ENCODE peak calls at places on chromosomes 16 and 17, in five cellular contexts. One of them, this sample, is unnamed.

GRCh38 chr16:4942481-4942880 is 5.5 kb upstream of the PPL start:
- DNase-seq in HepG2: no peak
- DNase-seq in A549: no peak
- DNase-seq in GM12878: no peak
- DNase-seq in K562: no peak
- DNase-seq in this sample: no peak

GRCh38 chr16:48478418-48478817 is 93.2 kb upstream of the SIAH1 start:
- DNase-seq in HepG2: no peak
- DNase-seq in A549: no peak
- DNase-seq in GM12878: no peak
- DNase-seq in K562: no peak
- DNase-seq in this sample: no peak

GRCh38 chr16:88389621-88390160 is 6.9 kb downstream of the ZNF469 start:
- DNase-seq in HepG2: no peak
- DNase-seq in A549: no peak
- DNase-seq in GM12878: no peak
- DNase-seq in K562: no peak
- DNase-seq in this sample: no peak

GRCh38 chr16:17828012-17828411 is 357.3 kb upstream of the XYLT1 start:
- DNase-seq in HepG2: no peak
- DNase-seq in A549: peak
- DNase-seq in GM12878: no peak
- DNase-seq in K562: peak
- DNase-seq in this sample: no peak

GRCh38 chr16:86566601-86566965 is at the start of gene FOXC2:
- DNase-seq in HepG2: no peak
- DNase-seq in A549: peak
- DNase-seq in GM12878: no peak
- DNase-seq in K562: no peak
- DNase-seq in this sample: peak

GRCh38 chr16:1965610-1966009 is 984 bp upstream of the RPS2 start:
- DNase-seq in HepG2: no peak
- DNase-seq in A549: no peak
- DNase-seq in GM12878: no peak
- DNase-seq in K562: no peak
- DNase-seq in this sample: no peak

GRCh38 chr16:11609474-11610120 is 22.9 kb upstream of the LITAF start:
- DNase-seq in HepG2: no peak
- DNase-seq in A549: no peak
- DNase-seq in GM12878: no peak
- DNase-seq in K562: no peak
- DNase-seq in this sample: no peak

GRCh38 chr17:39763046-39763800 is 25.5 kb downstream of the GRB7 start:
- DNase-seq in HepG2: no peak
- DNase-seq in A549: no peak
- DNase-seq in GM12878: no peak
- DNase-seq in K562: no peak
- DNase-seq in this sample: no peak

GRCh38 chr16:72753883-72754282 is 294.0 kb downstream of the ZFHX3 start:
- DNase-seq in HepG2: no peak
- DNase-seq in A549: no peak
- DNase-seq in GM12878: no peak
- DNase-seq in K562: no peak
- DNase-seq in this sample: no peak

GRCh38 chr16:50040710-50041109 is 15.7 kb downstream of the CNEP1R1 start:
- DNase-seq in HepG2: no peak
- DNase-seq in A549: no peak
- DNase-seq in GM12878: no peak
- DNase-seq in K562: no peak
- DNase-seq in this sample: no peak

GRCh38 chr16:77834600-77834963 is 46.2 kb downstream of the VAT1L start:
- DNase-seq in HepG2: no peak
- DNase-seq in A549: no peak
- DNase-seq in GM12878: no peak
- DNase-seq in K562: no peak
- DNase-seq in this sample: no peak

GRCh38 chr17:41800601-41801373 is 11.0 kb downstream of the P3H4 start:
- DNase-seq in HepG2: peak
- DNase-seq in A549: peak
- DNase-seq in GM12878: no peak
- DNase-seq in K562: peak
- DNase-seq in this sample: peak

GRCh38 chr16:27398894-27399853 is 2.8 kb upstream of the IL21R start:
- DNase-seq in HepG2: no peak
- DNase-seq in A549: no peak
- DNase-seq in GM12878: peak
- DNase-seq in K562: no peak
- DNase-seq in this sample: no peak

GRCh38 chr17:1580979-1581676 is 18.5 kb upstream of the PITPNA start:
- DNase-seq in HepG2: no peak
- DNase-seq in A549: no peak
- DNase-seq in GM12878: no peak
- DNase-seq in K562: no peak
- DNase-seq in this sample: no peak

GRCh38 chr17:56549501-56549900 is 44.0 kb upstream of the NOG start:
- DNase-seq in HepG2: no peak
- DNase-seq in A549: no peak
- DNase-seq in GM12878: no peak
- DNase-seq in K562: no peak
- DNase-seq in this sample: no peak

GRCh38 chr16:20844588-20844987 is 38.3 kb downstream of the REXO5 start:
- DNase-seq in HepG2: no peak
- DNase-seq in A549: no peak
- DNase-seq in GM12878: no peak
- DNase-seq in K562: no peak
- DNase-seq in this sample: no peak

GRCh38 chr17:7408341-7408740 is 696 bp downstream of the NLGN2 start:
- DNase-seq in HepG2: no peak
- DNase-seq in A549: no peak
- DNase-seq in GM12878: no peak
- DNase-seq in K562: no peak
- DNase-seq in this sample: no peak

GRCh38 chr17:75325827-75326586 is 36.8 kb upstream of the SLC25A19 start:
- DNase-seq in HepG2: no peak
- DNase-seq in A549: no peak
- DNase-seq in GM12878: no peak
- DNase-seq in K562: peak
- DNase-seq in this sample: no peak

GRCh38 chr16:17382949-17383348 is 87.8 kb downstream of the XYLT1 start:
- DNase-seq in HepG2: no peak
- DNase-seq in A549: no peak
- DNase-seq in GM12878: no peak
- DNase-seq in K562: no peak
- DNase-seq in this sample: no peak

GRCh38 chr16:50067290-50067853 is 1.6 kb downstream of the HEATR3 start:
- DNase-seq in HepG2: peak
- DNase-seq in A549: peak
- DNase-seq in GM12878: no peak
- DNase-seq in K562: peak
- DNase-seq in this sample: no peak

GRCh38 chr16:776824-777223 is 11.4 kb downstream of the RPUSD1 start:
- DNase-seq in HepG2: no peak
- DNase-seq in A549: no peak
- DNase-seq in GM12878: no peak
- DNase-seq in K562: no peak
- DNase-seq in this sample: no peak

GRCh38 chr17:21303441-21304065 is 19.0 kb downstream of the MAP2K3 start:
- DNase-seq in HepG2: no peak
- DNase-seq in A549: no peak
- DNase-seq in GM12878: no peak
- DNase-seq in K562: no peak
- DNase-seq in this sample: no peak

GRCh38 chr16:50274771-50275415 is 8.5 kb downstream of the ADCY7 start:
- DNase-seq in HepG2: no peak
- DNase-seq in A549: no peak
- DNase-seq in GM12878: no peak
- DNase-seq in K562: no peak
- DNase-seq in this sample: no peak

GRCh38 chr17:324151-324571 is 28.4 kb downstream of the RPH3AL start:
- DNase-seq in HepG2: no peak
- DNase-seq in A549: no peak
- DNase-seq in GM12878: no peak
- DNase-seq in K562: no peak
- DNase-seq in this sample: no peak

DNA sequence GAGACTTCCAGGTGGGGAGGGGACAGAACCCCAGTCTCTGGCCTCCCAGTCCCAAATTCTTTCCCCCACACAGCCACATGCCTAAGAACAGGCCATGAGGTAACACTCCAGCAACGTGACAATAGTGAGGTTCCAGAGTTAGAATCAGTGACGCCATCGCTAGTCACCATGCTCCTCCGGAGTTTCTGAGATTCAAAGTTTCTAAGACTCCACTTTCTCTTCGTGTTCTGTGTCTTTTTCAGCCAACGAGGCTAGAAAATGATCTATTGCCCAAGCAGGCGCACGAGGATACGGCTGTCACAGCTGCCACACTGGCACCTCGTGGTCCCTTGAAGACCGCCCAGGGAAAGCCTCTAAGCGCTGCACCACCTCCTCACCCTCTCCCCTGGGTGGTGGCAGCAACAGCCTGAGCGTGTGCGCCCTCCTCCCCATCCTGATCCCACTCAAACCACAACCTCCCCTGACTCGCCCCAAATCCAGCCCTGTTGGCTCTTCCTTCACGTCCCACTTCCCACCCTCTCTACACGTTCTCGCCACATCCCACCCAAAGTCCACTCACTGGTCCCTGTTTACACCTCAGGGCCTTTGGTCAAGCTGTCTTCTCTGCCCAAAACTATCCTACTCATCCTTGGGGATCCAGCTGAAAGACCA is 1.0 kb downstream of the MCRIP1 start:
- DNase-seq in HepG2: no peak
- DNase-seq in A549: no peak
- DNase-seq in GM12878: no peak
- DNase-seq in K562: peak
- DNase-seq in this sample: no peak
- TF ChIP-seq ESRRA in HepG2: no peak
- TF ChIP-seq ESRRA in A549: no peak
- TF ChIP-seq ESRRA in GM12878: no peak
- TF ChIP-seq ESRRA in K562: no peak
- TF ChIP-seq ESRRA in this sample: no peak

DNA sequence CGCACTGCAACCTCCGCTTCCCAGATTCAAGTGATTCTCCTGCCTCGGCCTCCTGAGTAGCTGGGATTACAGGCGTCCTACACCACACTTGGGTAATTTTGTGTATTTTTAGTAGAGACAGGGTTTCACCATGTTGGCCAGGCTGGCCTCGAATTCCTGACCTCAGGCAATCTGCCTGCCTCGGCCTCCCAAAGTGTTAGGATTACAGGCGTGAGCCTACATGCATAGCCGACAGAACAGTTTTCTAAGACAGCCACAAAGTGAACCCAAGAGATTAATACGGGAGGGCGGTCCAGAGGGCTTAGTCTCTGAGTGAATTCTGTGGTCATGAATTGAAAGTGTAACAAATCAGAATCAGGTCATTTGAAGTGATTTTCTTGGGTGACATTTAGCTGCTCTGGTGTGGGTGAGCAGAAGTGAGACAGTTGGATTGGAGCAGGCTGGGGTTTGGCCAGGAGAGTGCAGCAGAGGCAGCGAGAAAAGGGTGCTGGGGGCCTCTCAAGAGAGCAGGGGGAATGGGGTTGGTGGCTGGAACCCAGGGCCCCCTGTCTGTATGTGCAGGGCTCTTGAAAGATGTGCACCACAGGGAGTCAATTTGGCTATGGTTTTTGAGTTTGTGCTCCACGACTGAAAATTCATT is 231.4 kb upstream of the WSCD1 start:
- DNase-seq in HepG2: no peak
- DNase-seq in A549: no peak
- DNase-seq in GM12878: no peak
- DNase-seq in K562: no peak
- DNase-seq in this sample: peak
- TF ChIP-seq ESRRA in HepG2: no peak
- TF ChIP-seq ESRRA in A549: no peak
- TF ChIP-seq ESRRA in GM12878: no peak
- TF ChIP-seq ESRRA in K562: no peak
- TF ChIP-seq ESRRA in this sample: no peak

DNA sequence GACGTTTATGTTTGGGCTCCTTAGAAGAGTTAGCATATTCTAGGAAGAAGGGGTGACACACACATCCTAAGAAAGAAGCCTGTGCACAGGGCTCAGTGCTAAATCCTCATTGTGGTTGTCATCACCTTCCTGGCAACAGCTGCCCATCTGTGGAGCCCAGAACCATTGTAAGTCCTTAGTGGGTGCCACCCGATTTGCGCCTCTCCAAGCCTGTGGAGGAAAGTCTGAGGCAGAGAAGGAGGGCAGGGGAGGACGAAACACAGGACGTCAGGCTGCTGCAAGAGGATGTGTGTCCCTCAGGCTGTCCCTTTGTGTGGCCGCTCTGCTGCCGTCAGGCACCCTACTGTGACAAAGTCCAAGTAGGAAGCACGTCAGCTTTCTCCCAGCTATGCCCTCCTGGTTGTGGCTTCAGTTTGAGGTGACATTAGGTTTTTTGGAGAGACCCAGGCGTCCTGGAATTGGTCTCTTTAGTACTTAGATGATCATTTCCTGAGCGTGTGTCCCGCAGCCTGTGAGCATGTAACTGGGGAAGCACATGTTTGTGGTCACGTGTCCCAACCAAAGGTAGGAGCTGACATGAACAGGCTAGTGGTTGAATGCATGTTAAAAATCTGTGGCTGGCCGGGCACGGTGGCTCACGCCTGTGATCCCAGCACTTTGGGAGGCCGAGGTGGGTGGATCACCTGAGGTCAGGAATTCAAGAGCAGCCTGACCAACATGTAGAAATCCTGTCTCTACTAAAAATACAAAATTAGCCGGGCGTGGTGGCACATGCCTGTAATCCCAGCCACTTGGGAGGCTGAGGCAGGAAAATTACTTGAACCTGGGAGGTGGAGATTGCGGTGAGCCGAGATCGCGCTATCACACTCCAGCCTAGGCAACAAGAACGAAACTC is 10.7 kb downstream of the CLUAP1 start:
- DNase-seq in HepG2: no peak
- DNase-seq in A549: no peak
- DNase-seq in GM12878: no peak
- DNase-seq in K562: no peak
- DNase-seq in this sample: no peak
- TF ChIP-seq ESRRA in HepG2: no peak
- TF ChIP-seq ESRRA in A549: no peak
- TF ChIP-seq ESRRA in GM12878: no peak
- TF ChIP-seq ESRRA in K562: no peak
- TF ChIP-seq ESRRA in this sample: no peak

GRCh38 chr17:73592531-73592961 is 51.7 kb downstream of the SDK2 start:
- DNase-seq in HepG2: no peak
- DNase-seq in A549: no peak
- DNase-seq in GM12878: no peak
- DNase-seq in K562: no peak
- DNase-seq in this sample: no peak
- TF ChIP-seq ESRRA in HepG2: no peak
- TF ChIP-seq ESRRA in A549: no peak
- TF ChIP-seq ESRRA in GM12878: no peak
- TF ChIP-seq ESRRA in K562: no peak
- TF ChIP-seq ESRRA in this sample: no peak

This sample was measured in WTC11.